ENCODE peak calls at places on chromosome 19, in ten cellular contexts. One of them, this sample, is unnamed.

GRCh38 chr19:48915757-48916156 is 15.6 kb downstream of the NUCB1 start:
- DNase-seq in NCI-H2081: no peak
- DNase-seq in spleen: no peak
- DNase-seq in cardiac muscle cell: no peak
- DNase-seq in choroid plexus epithelial cell: no peak
- DNase-seq in CD8-positive, alpha-beta memory T cell: no peak
- DNase-seq in HCEC 1CT: no peak
- DNase-seq in amygdala: no peak
- DNase-seq in renal cortical epithelial cell: no peak
- DNase-seq in IMR-90: no peak
- DNase-seq in this sample: no peak

GRCh38 chr19:41570639-41571112 is 5.3 kb upstream of the CEACAM21 start:
- DNase-seq in NCI-H2081: peak
- DNase-seq in spleen: peak
- DNase-seq in cardiac muscle cell: peak
- DNase-seq in choroid plexus epithelial cell: peak
- DNase-seq in CD8-positive, alpha-beta memory T cell: peak
- DNase-seq in HCEC 1CT: peak
- DNase-seq in amygdala: peak
- DNase-seq in renal cortical epithelial cell: peak
- DNase-seq in IMR-90: peak
- DNase-seq in this sample: peak

GRCh38 chr19:14318873-14319272 is 62.4 kb upstream of the ADGRE5 start:
- DNase-seq in NCI-H2081: no peak
- DNase-seq in spleen: no peak
- DNase-seq in cardiac muscle cell: peak
- DNase-seq in choroid plexus epithelial cell: peak
- DNase-seq in CD8-positive, alpha-beta memory T cell: no peak
- DNase-seq in HCEC 1CT: no peak
- DNase-seq in amygdala: no peak
- DNase-seq in renal cortical epithelial cell: no peak
- DNase-seq in IMR-90: no peak
- DNase-seq in this sample: no peak

GRCh38 chr19:47821460-47822020 is at the start of gene CRX:
- DNase-seq in NCI-H2081: no peak
- DNase-seq in spleen: no peak
- DNase-seq in cardiac muscle cell: no peak
- DNase-seq in choroid plexus epithelial cell: no peak
- DNase-seq in CD8-positive, alpha-beta memory T cell: no peak
- DNase-seq in HCEC 1CT: no peak
- DNase-seq in amygdala: no peak
- DNase-seq in renal cortical epithelial cell: no peak
- DNase-seq in IMR-90: no peak
- DNase-seq in this sample: no peak

GRCh38 chr19:14410054-14410774 is 8.9 kb downstream of the DDX39A start:
- DNase-seq in NCI-H2081: no peak
- DNase-seq in spleen: peak
- DNase-seq in cardiac muscle cell: no peak
- DNase-seq in choroid plexus epithelial cell: no peak
- DNase-seq in CD8-positive, alpha-beta memory T cell: peak
- DNase-seq in HCEC 1CT: no peak
- DNase-seq in amygdala: no peak
- DNase-seq in renal cortical epithelial cell: no peak
- DNase-seq in IMR-90: no peak
- DNase-seq in this sample: no peak

GRCh38 chr19:17243854-17244617 is 1.7 kb downstream of the NR2F6 start:
- DNase-seq in NCI-H2081: no peak
- DNase-seq in spleen: no peak
- DNase-seq in cardiac muscle cell: peak
- DNase-seq in choroid plexus epithelial cell: no peak
- DNase-seq in CD8-positive, alpha-beta memory T cell: no peak
- DNase-seq in HCEC 1CT: peak
- DNase-seq in amygdala: no peak
- DNase-seq in renal cortical epithelial cell: peak
- DNase-seq in IMR-90: peak
- DNase-seq in this sample: no peak

GRCh38 chr19:33630880-33631627 is 9.3 kb downstream of the CHST8 start:
- DNase-seq in NCI-H2081: no peak
- DNase-seq in spleen: no peak
- DNase-seq in cardiac muscle cell: no peak
- DNase-seq in choroid plexus epithelial cell: no peak
- DNase-seq in CD8-positive, alpha-beta memory T cell: no peak
- DNase-seq in HCEC 1CT: no peak
- DNase-seq in amygdala: no peak
- DNase-seq in renal cortical epithelial cell: no peak
- DNase-seq in IMR-90: no peak
- DNase-seq in this sample: no peak

GRCh38 chr19:49333426-49334288 is 1.5 kb upstream of the CD37 start:
- DNase-seq in NCI-H2081: no peak
- DNase-seq in spleen: peak
- DNase-seq in cardiac muscle cell: no peak
- DNase-seq in choroid plexus epithelial cell: no peak
- DNase-seq in CD8-positive, alpha-beta memory T cell: peak
- DNase-seq in HCEC 1CT: no peak
- DNase-seq in amygdala: no peak
- DNase-seq in renal cortical epithelial cell: no peak
- DNase-seq in IMR-90: peak
- DNase-seq in this sample: no peak

GRCh38 chr19:42568006-42568405 is 26.7 kb downstream of the CEACAM8 start:
- DNase-seq in NCI-H2081: no peak
- DNase-seq in spleen: no peak
- DNase-seq in cardiac muscle cell: no peak
- DNase-seq in choroid plexus epithelial cell: no peak
- DNase-seq in CD8-positive, alpha-beta memory T cell: no peak
- DNase-seq in HCEC 1CT: no peak
- DNase-seq in amygdala: no peak
- DNase-seq in renal cortical epithelial cell: no peak
- DNase-seq in IMR-90: no peak
- DNase-seq in this sample: peak

GRCh38 chr19:2049741-2050348 is 1.2 kb downstream of the MKNK2 start:
- DNase-seq in NCI-H2081: peak
- DNase-seq in spleen: peak
- DNase-seq in cardiac muscle cell: peak
- DNase-seq in choroid plexus epithelial cell: peak
- DNase-seq in CD8-positive, alpha-beta memory T cell: peak
- DNase-seq in HCEC 1CT: peak
- DNase-seq in amygdala: peak
- DNase-seq in renal cortical epithelial cell: peak
- DNase-seq in IMR-90: peak
- DNase-seq in this sample: peak

GRCh38 chr19:2207991-2208860 is 27.9 kb downstream of the PLEKHJ1 start:
- DNase-seq in NCI-H2081: no peak
- DNase-seq in spleen: peak
- DNase-seq in cardiac muscle cell: peak
- DNase-seq in choroid plexus epithelial cell: peak
- DNase-seq in CD8-positive, alpha-beta memory T cell: peak
- DNase-seq in HCEC 1CT: peak
- DNase-seq in amygdala: no peak
- DNase-seq in renal cortical epithelial cell: no peak
- DNase-seq in IMR-90: peak
- DNase-seq in this sample: no peak

GRCh38 chr19:53086949-53087348 is 16.3 kb downstream of the ZNF160 start:
- DNase-seq in NCI-H2081: no peak
- DNase-seq in spleen: peak
- DNase-seq in cardiac muscle cell: no peak
- DNase-seq in choroid plexus epithelial cell: peak
- DNase-seq in CD8-positive, alpha-beta memory T cell: no peak
- DNase-seq in HCEC 1CT: no peak
- DNase-seq in amygdala: no peak
- DNase-seq in renal cortical epithelial cell: no peak
- DNase-seq in IMR-90: peak
- DNase-seq in this sample: peak

This sample was measured in globus pallidus.